ENCODE peak calls at places on chromosome 13, in six cellular contexts. One of them, this sample, is unnamed.

GRCh38 chr13:94596575-94596971 is 621 bp upstream of the TGDS start:
- DNase-seq in tibial artery: no peak
- DNase-seq in Calu3: no peak
- DNase-seq in NCI-H1092 treated with DMSO at 0.1 percent for 48 hours: no peak
- DNase-seq in kidney glomerular epithelial cell: no peak
- DNase-seq in neural crest cell: no peak
- DNase-seq in this sample: no peak

GRCh38 chr13:95298169-95298940 is 2.9 kb downstream of the ABCC4 start:
- DNase-seq in kidney glomerular epithelial cell: no peak
- DNase-seq in neural crest cell: no peak
- DNase-seq in NCI-H1092 treated with DMSO at 0.1 percent for 48 hours: no peak
- DNase-seq in Calu3: no peak
- DNase-seq in tibial artery: no peak
- DNase-seq in this sample: no peak

GRCh38 chr13:30978981-30979956 is 46.8 kb downstream of the TEX26 start:
- DNase-seq in Calu3: peak
- DNase-seq in neural crest cell: peak
- DNase-seq in kidney glomerular epithelial cell: no peak
- DNase-seq in NCI-H1092 treated with DMSO at 0.1 percent for 48 hours: no peak
- DNase-seq in tibial artery: no peak
- DNase-seq in this sample: no peak

GRCh38 chr13:45674908-45675307 is 27.2 kb upstream of the CBY2 start:
- DNase-seq in NCI-H1092 treated with DMSO at 0.1 percent for 48 hours: no peak
- DNase-seq in Calu3: no peak
- DNase-seq in neural crest cell: no peak
- DNase-seq in kidney glomerular epithelial cell: peak
- DNase-seq in tibial artery: no peak
- DNase-seq in this sample: no peak

GRCh38 chr13:44346534-44346933 is 27.1 kb upstream of the SERP2 start:
- DNase-seq in Calu3: no peak
- DNase-seq in NCI-H1092 treated with DMSO at 0.1 percent for 48 hours: no peak
- DNase-seq in neural crest cell: no peak
- DNase-seq in kidney glomerular epithelial cell: no peak
- DNase-seq in tibial artery: no peak
- DNase-seq in this sample: no peak

GRCh38 chr13:49791753-49792549 is 531 bp downstream of the KPNA3 start:
- DNase-seq in neural crest cell: peak
- DNase-seq in kidney glomerular epithelial cell: no peak
- DNase-seq in Calu3: peak
- DNase-seq in tibial artery: peak
- DNase-seq in NCI-H1092 treated with DMSO at 0.1 percent for 48 hours: peak
- DNase-seq in this sample: no peak

GRCh38 chr13:47289578-47289977 is 392.7 kb upstream of the HTR2A start:
- DNase-seq in kidney glomerular epithelial cell: no peak
- DNase-seq in NCI-H1092 treated with DMSO at 0.1 percent for 48 hours: no peak
- DNase-seq in Calu3: peak
- DNase-seq in tibial artery: no peak
- DNase-seq in neural crest cell: no peak
- DNase-seq in this sample: no peak

GRCh38 chr13:80458546-80458945 is 117.6 kb upstream of the SPRY2 start:
- DNase-seq in neural crest cell: no peak
- DNase-seq in tibial artery: no peak
- DNase-seq in kidney glomerular epithelial cell: no peak
- DNase-seq in NCI-H1092 treated with DMSO at 0.1 percent for 48 hours: no peak
- DNase-seq in Calu3: no peak
- DNase-seq in this sample: no peak

GRCh38 chr13:66992183-66992582 is 238.0 kb downstream of the PCDH9 start:
- DNase-seq in neural crest cell: no peak
- DNase-seq in tibial artery: no peak
- DNase-seq in Calu3: peak
- DNase-seq in kidney glomerular epithelial cell: no peak
- DNase-seq in NCI-H1092 treated with DMSO at 0.1 percent for 48 hours: no peak
- DNase-seq in this sample: no peak

GRCh38 chr13:74868044-74868443 is 613.9 kb downstream of the TBC1D4 start:
- DNase-seq in neural crest cell: no peak
- DNase-seq in tibial artery: no peak
- DNase-seq in kidney glomerular epithelial cell: no peak
- DNase-seq in NCI-H1092 treated with DMSO at 0.1 percent for 48 hours: no peak
- DNase-seq in Calu3: no peak
- DNase-seq in this sample: no peak

GRCh38 chr13:105340061-105340606 is 1195.3 kb downstream of the EFNB2 start:
- DNase-seq in kidney glomerular epithelial cell: no peak
- DNase-seq in NCI-H1092 treated with DMSO at 0.1 percent for 48 hours: no peak
- DNase-seq in neural crest cell: no peak
- DNase-seq in Calu3: no peak
- DNase-seq in tibial artery: no peak
- DNase-seq in this sample: no peak

GRCh38 chr13:107111248-107111647 is 543.3 kb upstream of the ARGLU1 start:
- DNase-seq in tibial artery: no peak
- DNase-seq in NCI-H1092 treated with DMSO at 0.1 percent for 48 hours: no peak
- DNase-seq in kidney glomerular epithelial cell: no peak
- DNase-seq in Calu3: no peak
- DNase-seq in neural crest cell: no peak
- DNase-seq in this sample: no peak

GRCh38 chr13:108193806-108194205 is 21.5 kb downstream of the LIG4 start:
- DNase-seq in neural crest cell: no peak
- DNase-seq in Calu3: no peak
- DNase-seq in kidney glomerular epithelial cell: no peak
- DNase-seq in NCI-H1092 treated with DMSO at 0.1 percent for 48 hours: no peak
- DNase-seq in tibial artery: no peak
- DNase-seq in this sample: no peak

GRCh38 chr13:63938851-63939250 is 2523.2 kb upstream of the PCDH20 start:
- DNase-seq in tibial artery: no peak
- DNase-seq in Calu3: no peak
- DNase-seq in kidney glomerular epithelial cell: no peak
- DNase-seq in neural crest cell: no peak
- DNase-seq in NCI-H1092 treated with DMSO at 0.1 percent for 48 hours: no peak
- DNase-seq in this sample: no peak

GRCh38 chr13:98731038-98731437 is 21.4 kb downstream of the SLC15A1 start:
- DNase-seq in tibial artery: no peak
- DNase-seq in neural crest cell: no peak
- DNase-seq in NCI-H1092 treated with DMSO at 0.1 percent for 48 hours: no peak
- DNase-seq in Calu3: no peak
- DNase-seq in kidney glomerular epithelial cell: no peak
- DNase-seq in this sample: no peak

GRCh38 chr13:31835932-31836331 is 96.6 kb downstream of the RXFP2 start:
- DNase-seq in Calu3: no peak
- DNase-seq in neural crest cell: no peak
- DNase-seq in kidney glomerular epithelial cell: peak
- DNase-seq in tibial artery: no peak
- DNase-seq in NCI-H1092 treated with DMSO at 0.1 percent for 48 hours: no peak
- DNase-seq in this sample: no peak

GRCh38 chr13:50576156-50576555 is 267.3 kb downstream of the DLEU7 start:
- DNase-seq in tibial artery: no peak
- DNase-seq in kidney glomerular epithelial cell: no peak
- DNase-seq in Calu3: no peak
- DNase-seq in NCI-H1092 treated with DMSO at 0.1 percent for 48 hours: peak
- DNase-seq in neural crest cell: no peak
- DNase-seq in this sample: no peak

GRCh38 chr13:90416519-90416918 is 931.0 kb upstream of the MIR17HG start:
- DNase-seq in kidney glomerular epithelial cell: peak
- DNase-seq in NCI-H1092 treated with DMSO at 0.1 percent for 48 hours: no peak
- DNase-seq in Calu3: no peak
- DNase-seq in tibial artery: no peak
- DNase-seq in neural crest cell: no peak
- DNase-seq in this sample: no peak

GRCh38 chr13:20525144-20525600 is 485 bp downstream of the CRYL1 start:
- DNase-seq in neural crest cell: no peak
- DNase-seq in kidney glomerular epithelial cell: peak
- DNase-seq in tibial artery: peak
- DNase-seq in NCI-H1092 treated with DMSO at 0.1 percent for 48 hours: no peak
- DNase-seq in Calu3: peak
- DNase-seq in this sample: no peak

GRCh38 chr13:70310720-70311119 is 202.5 kb upstream of the KLHL1 start:
- DNase-seq in kidney glomerular epithelial cell: peak
- DNase-seq in tibial artery: no peak
- DNase-seq in NCI-H1092 treated with DMSO at 0.1 percent for 48 hours: peak
- DNase-seq in neural crest cell: peak
- DNase-seq in Calu3: peak
- DNase-seq in this sample: no peak